ENCODE peak calls at places on chromosomes 12 and 14, in four cellular contexts. W is IMR-90, R is HuH-7.5, M is NCI-H146. O is an unnamed sample.

GRCh38 chr14:69700609-69701008 is 66.3 kb upstream of the SRSF5 start:
- DNase-seq in W (no peak), R (no peak), M (no peak), O (no peak)

GRCh38 chr14:71165121-71165574 is 257.9 kb downstream of the PCNX1 start:
- DNase-seq in W (peak; percentile 6), R (no peak), M (no peak), O (no peak)

GRCh38 chr14:49972199-49972671 is 79.4 kb downstream of the ARF6 start:
- DNase-seq in W (peak; percentile 74), R (no peak), M (peak; percentile 55), O (peak; percentile 64)

GRCh38 chr12:123120452-123121166 is 30.3 kb downstream of the PITPNM2 start:
- DNase-seq in W (no peak), R (no peak), M (peak; percentile 54), O (peak; percentile 90)

GRCh38 chr12:111099186-111099585 is 178.8 kb upstream of the MYL2 start:
- DNase-seq in W (no peak), R (no peak), M (no peak), O (no peak)

GRCh38 chr14:95092723-95093122 is 64.6 kb downstream of the DICER1 start:
- DNase-seq in W (no peak), R (no peak), M (no peak), O (no peak)

GRCh38 chr14:56118611-56119181 is 485 bp downstream of the PELI2 start:
- DNase-seq in W (no peak), R (no peak), M (peak; percentile 40), O (no peak)

GRCh38 chr14:93540235-93540634 is 109.5 kb downstream of the UNC79 start:
- DNase-seq in W (no peak), R (no peak), M (no peak), O (no peak)

GRCh38 chr12:104740668-104741067 is 217.4 kb downstream of the SLC41A2 start:
- DNase-seq in W (no peak), R (no peak), M (no peak), O (no peak)